ENCODE peak calls at places on chromosomes 6 and 20, in six cellular contexts. K is Calu3, G is epithelial cell of proximal tubule, V is foreskin melanocyte, R is H54, A is NCI-H446 treated with DMSO at 0.1 percent for 48 hours. J is an unnamed sample.
A peak's percentile ranks its signal among the peaks of the same experiment; 100 is the strongest.

GRCh38 chr6:152636675-152637421 is at the start of gene SYNE1:
- DNase-seq in K (peak; percentile 26), G (no peak), R (peak; percentile 6), A (no peak), V (no peak), J (no peak)

GRCh38 chr6:155676346-155676745 is 220.7 kb upstream of the NOX3 start:
- DNase-seq in R (no peak), G (no peak), A (no peak), K (no peak), V (no peak), J (no peak)

GRCh38 chr6:104884867-104885517 is 25.3 kb upstream of the HACE1 start:
- DNase-seq in G (no peak), V (no peak), A (no peak), K (no peak), R (no peak), J (no peak)

GRCh38 chr6:44453146-44453545 is 65.6 kb downstream of the CDC5L start:
- DNase-seq in K (no peak), A (no peak), V (no peak), R (no peak), G (no peak), J (no peak)

GRCh38 chr6:3287976-3288707 is 29.4 kb downstream of the PSMG4 start:
- DNase-seq in A (no peak), G (no peak), K (no peak), R (no peak), V (no peak), J (no peak)

GRCh38 chr6:108106261-108106660 is 31.7 kb upstream of the OSTM1 start:
- DNase-seq in R (no peak), A (no peak), V (no peak), K (no peak), G (no peak), J (no peak)

GRCh38 chr6:36701401-36701991 is 3.9 kb downstream of the RAB44 start:
- DNase-seq in K (peak; percentile 52), A (no peak), G (no peak), R (peak; percentile 44), V (no peak), J (no peak)

GRCh38 chr6:64281167-64281566 is 645.6 kb downstream of the PHF3 start:
- DNase-seq in V (no peak), G (no peak), K (no peak), A (no peak), R (no peak), J (no peak)

GRCh38 chr20:23009636-23010035 is 25.5 kb upstream of the SSTR4 start:
- DNase-seq in G (no peak), K (no peak), A (no peak), V (no peak), R (no peak), J (no peak)

GRCh38 chr6:156662025-156662445 is 115.1 kb upstream of the ARID1B start:
- DNase-seq in K (peak; percentile 89), G (peak; percentile 7), V (no peak), R (no peak), A (no peak), J (no peak)

GRCh38 chr20:38127011-38127621 is 38.0 kb downstream of the TGM2 start:
- DNase-seq in R (peak; percentile 63), G (no peak), V (no peak), A (peak; percentile 15), K (peak; percentile 64), J (peak; percentile 66)

GRCh38 chr6:151805286-151805840 is 2.1 kb upstream of the ESR1 start:
- DNase-seq in A (no peak), V (no peak), G (no peak), K (no peak), R (no peak), J (no peak)

GRCh38 chr20:433300-433975 is 25.3 kb downstream of the RBCK1 start:
- DNase-seq in R (no peak), G (peak; percentile 15), A (no peak), K (no peak), V (no peak), J (no peak)

GRCh38 chr6:77123527-77123926 is 339.8 kb downstream of the HTR1B start:
- DNase-seq in A (no peak), V (no peak), G (no peak), R (no peak), K (no peak), J (no peak)

GRCh38 chr6:77072694-77073409 is 390.4 kb downstream of the HTR1B start:
- DNase-seq in K (no peak), R (no peak), A (no peak), G (no peak), V (no peak), J (no peak)

GRCh38 chr6:90472716-90473115 is 114.2 kb downstream of the MAP3K7 start:
- DNase-seq in V (no peak), R (no peak), A (no peak), K (no peak), G (no peak), J (no peak)

GRCh38 chr6:11279213-11279780 is 46.8 kb upstream of the NEDD9 start:
- DNase-seq in V (no peak), R (no peak), G (no peak), K (no peak), A (no peak), J (no peak)

GRCh38 chr6:52077961-52078613 is 9.3 kb downstream of the PKHD1 start:
- DNase-seq in V (no peak), A (no peak), K (no peak), R (no peak), G (no peak), J (no peak)

GRCh38 chr20:18719426-18719825 is 94.2 kb upstream of the SCP2D1 start:
- DNase-seq in K (no peak), V (no peak), G (no peak), R (no peak), A (no peak), J (no peak)

GRCh38 chr20:47346172-47346571 is 10.3 kb downstream of the ZMYND8 start:
- DNase-seq in K (no peak), R (no peak), G (no peak), A (no peak), V (no peak), J (no peak)

GRCh38 chr6:113953346-113953745 is 17.6 kb downstream of the HDAC2 start:
- DNase-seq in A (no peak), K (no peak), V (no peak), G (no peak), R (no peak), J (no peak)

GRCh38 chr6:30100585-30101422 is 12.1 kb downstream of the TRIM31 start:
- DNase-seq in K (peak; percentile 86), V (no peak), A (no peak), G (no peak), R (no peak), J (no peak)